ENCODE peak calls at places on chromosome 14, in four cellular contexts. Q, J, F and U are unnamed samples.

GRCh38 chr14:53017837-53018236 is 67.0 kb upstream of the FERMT2 start:
- DNase-seq in F (no peak), J (no peak), Q (no peak), U (no peak)

GRCh38 chr14:70401643-70402042 is 15.2 kb downstream of the SYNJ2BP start:
- DNase-seq in J (no peak), F (no peak), Q (no peak), U (no peak)

GRCh38 chr14:90445011-90445410 is 48.2 kb downstream of the CALM1 start:
- DNase-seq in J (no peak), Q (no peak), F (peak; percentile 62), U (no peak)

GRCh38 chr14:53144244-53144643 is 8.9 kb downstream of the DDHD1 start:
- DNase-seq in F (no peak), Q (no peak), J (no peak), U (no peak)

GRCh38 chr14:89284368-89285058 is 132.5 kb downstream of the FOXN3 start:
- DNase-seq in J (no peak), F (no peak), Q (no peak), U (no peak)

GRCh38 chr14:37232907-37233481 is 35.3 kb downstream of the MIPOL1 start:
- DNase-seq in J (no peak), Q (peak; percentile 50), F (no peak), U (no peak)

GRCh38 chr14:103293465-103293864 is 40.6 kb upstream of the EIF5 start:
- DNase-seq in F (no peak), J (no peak), Q (no peak), U (no peak)

GRCh38 chr14:38016497-38016896 is 191.2 kb upstream of the SSTR1 start:
- DNase-seq in J (no peak), Q (no peak), F (no peak), U (no peak)

GRCh38 chr14:104722938-104723650 is 935 bp upstream of the ADSS1 start:
- DNase-seq in J (no peak), F (peak; percentile 39), Q (no peak), U (no peak)

GRCh38 chr14:74829238-74829637 is 46.7 kb downstream of the PROX2 start:
- DNase-seq in Q (no peak), J (no peak), F (no peak), U (no peak)

GRCh38 chr14:92644601-92645515 is 103.6 kb downstream of the LGMN start:
- DNase-seq in J (no peak), F (no peak), Q (no peak), U (no peak)

GRCh38 chr14:50792634-50793068 is 38.3 kb downstream of the NIN start:
- DNase-seq in F (no peak), Q (no peak), J (no peak), U (no peak)

GRCh38 chr14:35534130-35534883 is at the start of gene INSM2:
- DNase-seq in F (no peak), Q (no peak), J (no peak), U (no peak)

GRCh38 chr14:53855127-53855526 is 101.5 kb downstream of the BMP4 start:
- DNase-seq in J (no peak), Q (peak; percentile 16), F (no peak), U (no peak)

GRCh38 chr14:54220697-54221431 is 175.9 kb upstream of the CDKN3 start:
- DNase-seq in Q (no peak), J (no peak), F (no peak), U (no peak)

GRCh38 chr14:102633906-102634595 is 41.6 kb downstream of the RCOR1 start:
- DNase-seq in Q (no peak), F (no peak), J (no peak), U (no peak)

GRCh38 chr14:75457024-75457390 is 29.2 kb downstream of the JDP2 start:
- DNase-seq in J (no peak), F (no peak), Q (no peak), U (no peak)

GRCh38 chr14:99314623-99315022 is 42.6 kb upstream of the BCL11B start:
- DNase-seq in J (no peak), F (no peak), Q (no peak), U (no peak)

GRCh38 chr14:100287202-100287997 is 18.8 kb downstream of the SLC25A29 start:
- DNase-seq in J (no peak), Q (no peak), F (peak; percentile 12), U (no peak)

GRCh38 chr14:100032749-100033148 is 32.5 kb upstream of the EVL start:
- DNase-seq in Q (no peak), F (no peak), J (no peak), U (no peak)

GRCh38 chr14:65961004-65961403 is 525.2 kb upstream of the CCDC196 start:
- DNase-seq in F (peak; percentile 88), Q (peak; percentile 38), J (no peak), U (peak; percentile 52)

GRCh38 chr14:99146991-99147740 is 124.8 kb downstream of the BCL11B start:
- DNase-seq in J (no peak), Q (no peak), F (no peak), U (no peak)

GRCh38 chr14:63510538-63510937 is 32.6 kb downstream of the PPP2R5E start:
- DNase-seq in F (no peak), J (no peak), Q (no peak), U (no peak)

GRCh38 chr14:89504602-89505320 is 87.7 kb upstream of the FOXN3 start:
- DNase-seq in F (no peak), Q (no peak), J (no peak), U (no peak)

GRCh38 chr14:86847176-86847575 is 1145.8 kb downstream of the GALC start:
- DNase-seq in J (no peak), Q (no peak), F (no peak), U (no peak)

GRCh38 chr14:98136019-98136418 is 1136.0 kb downstream of the BCL11B start:
- DNase-seq in Q (no peak), F (no peak), J (no peak), U (no peak)

GRCh38 chr14:101496779-101497420 is 64.4 kb upstream of the DIO3 start:
- DNase-seq in Q (no peak), J (no peak), F (no peak), U (no peak)

GRCh38 chr14:103727313-103728000 is 11.8 kb downstream of the ZFYVE21 start:
- DNase-seq in F (no peak), Q (no peak), J (no peak), U (no peak)

GRCh38 chr14:64303471-64303917 is 9.3 kb upstream of the ESR2 start:
- DNase-seq in J (no peak), F (no peak), Q (peak; percentile 75), U (no peak)

GRCh38 chr14:106010783-106011182 is 484.4 kb downstream of the TMEM121 start:
- DNase-seq in F (no peak), Q (no peak), J (no peak), U (no peak)

GRCh38 chr14:23984891-23985607 is 3.7 kb upstream of the DHRS4L2 start:
- DNase-seq in Q (no peak), J (no peak), F (no peak), U (no peak)

GRCh38 chr14:97779140-97779539 is 982.0 kb downstream of the VRK1 start:
- DNase-seq in F (no peak), J (no peak), Q (no peak), U (no peak)

GRCh38 chr14:77278461-77279230 is 7.6 kb upstream of the NGB start:
- DNase-seq in F (no peak), Q (no peak), J (no peak), U (no peak)